ENCODE peak calls at places on chromosomes 5 and 9, in eight cellular contexts. D, H, X, B, L, O, P and T are unnamed samples.

GRCh38 chr5:177449140-177450061 is 2.8 kb downstream of the PRR7 start:
- DNase-seq in D (peak), H (no peak), X (no peak), B (no peak), L (no peak), O (no peak), P (no peak), T (no peak)

GRCh38 chr5:133962131-133962530 is 6.3 kb downstream of the C5orf15 start:
- DNase-seq in D (no peak), H (no peak), X (no peak), B (peak), L (no peak), O (no peak), P (no peak), T (no peak)

GRCh38 chr5:160082589-160082988 is 36.7 kb downstream of the PWWP2A start:
- DNase-seq in D (no peak), H (no peak), X (no peak), B (no peak), L (no peak), O (no peak), P (no peak), T (no peak)

GRCh38 chr9:6126377-6126776 is 89.2 kb upstream of the IL33 start:
- DNase-seq in D (no peak), H (no peak), X (no peak), B (no peak), L (no peak), O (no peak), P (no peak), T (no peak)

GRCh38 chr9:99090366-99091130 is 14.4 kb upstream of the TGFBR1 start:
- DNase-seq in D (no peak), H (no peak), X (no peak), B (no peak), L (no peak), O (no peak), P (no peak), T (no peak)

GRCh38 chr5:172482156-172483020 is 28.1 kb upstream of the SH3PXD2B start:
- DNase-seq in D (peak), H (no peak), X (no peak), B (no peak), L (no peak), O (no peak), P (no peak), T (no peak)

GRCh38 chr5:139667001-139667729 is 19.0 kb downstream of the CXXC5 start:
- DNase-seq in D (no peak), H (no peak), X (no peak), B (no peak), L (no peak), O (no peak), P (no peak), T (no peak)

GRCh38 chr9:4801156-4801555 is 8.4 kb downstream of the RCL1 start:
- DNase-seq in D (no peak), H (no peak), X (no peak), B (no peak), L (no peak), O (no peak), P (no peak), T (no peak)

GRCh38 chr9:130701059-130702022 is 7.8 kb downstream of the EXOSC2 start:
- DNase-seq in D (peak), H (peak), X (peak), B (peak), L (peak), O (peak), P (peak), T (peak)

GRCh38 chr5:84393969-84394368 is 9.3 kb upstream of the EDIL3 start:
- DNase-seq in D (peak), H (peak), X (no peak), B (no peak), L (peak), O (no peak), P (no peak), T (peak)

GRCh38 chr5:127650649-127651048 is 1.8 kb downstream of the CTXN3 start:
- DNase-seq in D (peak), H (no peak), X (no peak), B (no peak), L (no peak), O (no peak), P (no peak), T (no peak)

GRCh38 chr9:125655074-125655633 is 51.9 kb downstream of the MAPKAP1 start:
- DNase-seq in D (no peak), H (no peak), X (no peak), B (no peak), L (no peak), O (no peak), P (no peak), T (no peak)

GRCh38 chr5:172940242-172941066 is 18.8 kb upstream of the RPL26L1 start:
- DNase-seq in D (no peak), H (no peak), X (no peak), B (no peak), L (no peak), O (no peak), P (no peak), T (no peak)

GRCh38 chr9:136328622-136329041 is 1.3 kb downstream of the GPSM1 start:
- DNase-seq in D (no peak), H (no peak), X (no peak), B (no peak), L (no peak), O (no peak), P (no peak), T (no peak)

GRCh38 chr5:77292026-77292757 is 81.7 kb downstream of the PDE8B start:
- DNase-seq in D (no peak), H (peak), X (no peak), B (no peak), L (no peak), O (no peak), P (no peak), T (no peak)

GRCh38 chr5:54360089-54360488 is 49.7 kb upstream of the ARL15 start:
- DNase-seq in D (peak), H (no peak), X (no peak), B (no peak), L (peak), O (no peak), P (no peak), T (no peak)